ENCODE peak calls at places on chromosomes 12 and 14, in nine cellular contexts. Z, E, D, Y, F, A, Q, K and U are unnamed samples.

GRCh38 chr14:82951171-82951570 is 1417.5 kb upstream of the SEL1L start:
- DNase-seq in Z (no peak), Q (no peak), D (no peak), Y (no peak), A (no peak), F (no peak), E (no peak), K (no peak), U (no peak)

GRCh38 chr14:104688755-104689619 is at the start of gene INF2:
- DNase-seq in Q (no peak), Y (peak), Z (no peak), D (no peak), K (peak), F (peak), E (peak), A (peak), U (peak)

GRCh38 chr14:28867571-28867970 is 101.0 kb downstream of the FOXG1 start:
- DNase-seq in Z (no peak), Y (no peak), K (no peak), F (no peak), D (no peak), A (peak), E (peak), Q (no peak), U (no peak)

GRCh38 chr12:119154435-119154818 is 24.3 kb upstream of the HSPB8 start:
- DNase-seq in Q (no peak), A (no peak), F (no peak), E (no peak), D (no peak), Y (peak), Z (no peak), K (no peak), U (no peak)

GRCh38 chr12:132399092-132400010 is 70.0 kb upstream of the GALNT9 start:
- DNase-seq in A (no peak), Q (no peak), D (no peak), E (no peak), K (no peak), F (no peak), Y (no peak), Z (no peak), U (no peak)

GRCh38 chr12:69046372-69046771 is 113.4 kb upstream of the CPM start:
- DNase-seq in A (no peak), Z (peak), K (no peak), Q (no peak), E (peak), F (no peak), Y (no peak), D (no peak), U (no peak)

GRCh38 chr12:27081668-27082091 is 698 bp downstream of the C12orf71 start:
- DNase-seq in Q (no peak), E (no peak), K (no peak), D (no peak), A (no peak), F (no peak), Y (no peak), Z (peak), U (no peak)

GRCh38 chr14:23354990-23355389 is 2.3 kb upstream of the SLC22A17 start:
- DNase-seq in K (no peak), D (no peak), Y (no peak), F (no peak), Q (no peak), E (no peak), A (no peak), Z (no peak), U (no peak)

GRCh38 chr14:77498120-77498979 is at the start of gene ISM2:
- DNase-seq in A (peak), E (no peak), Z (no peak), K (peak), Q (no peak), F (peak), Y (peak), D (no peak), U (peak)

GRCh38 chr14:105314287-105315185 is at the start of gene PACS2:
- DNase-seq in A (peak), D (no peak), F (peak), Z (peak), K (peak), Q (peak), Y (peak), E (peak), U (peak)

GRCh38 chr12:75944097-75944904 is 87.3 kb downstream of the PHLDA1 start:
- DNase-seq in Y (no peak), F (no peak), Q (peak), D (no peak), Z (peak), A (peak), K (peak), E (peak), U (peak)

GRCh38 chr14:75175677-75176141 is 703 bp downstream of the TMED10 start:
- DNase-seq in F (no peak), A (no peak), Z (no peak), Q (no peak), Y (no peak), E (no peak), D (no peak), K (no peak), U (no peak)

GRCh38 chr14:95018845-95019244 is 138.5 kb downstream of the DICER1 start:
- DNase-seq in D (no peak), Q (no peak), A (peak), F (no peak), Y (no peak), Z (peak), E (peak), K (no peak), U (no peak)

GRCh38 chr14:104392001-104392395 is 187.6 kb upstream of the C14orf180 start:
- DNase-seq in Y (no peak), D (no peak), K (no peak), F (no peak), A (no peak), E (no peak), Z (no peak), Q (no peak), U (no peak)

GRCh38 chr14:95137804-95138167 is 19.5 kb downstream of the DICER1 start:
- DNase-seq in Q (no peak), E (no peak), K (no peak), Z (no peak), D (no peak), Y (no peak), A (no peak), F (no peak), U (no peak)

GRCh38 chr14:93857081-93857480 is 68.8 kb upstream of the PRIMA1 start:
- DNase-seq in Y (no peak), D (no peak), F (no peak), A (no peak), K (no peak), E (no peak), Q (no peak), Z (no peak), U (no peak)